ENCODE peak calls at places on chromosomes 12 and 14, in five cellular contexts. One of them, this sample, is unnamed.

GRCh38 chr14:22807432-22808087 is 7.7 kb downstream of the SLC7A7 start:
- DNase-seq in MCF 10A: no peak
- DNase-seq in sigmoid colon: no peak
- DNase-seq in psoas muscle: no peak
- DNase-seq in K562: no peak
- DNase-seq in this sample: no peak

GRCh38 chr12:65660096-65660495 is 164.2 kb upstream of the HMGA2 start:
- DNase-seq in MCF 10A: no peak
- DNase-seq in sigmoid colon: no peak
- DNase-seq in psoas muscle: no peak
- DNase-seq in K562: no peak
- DNase-seq in this sample: no peak

GRCh38 chr12:4270670-4271432 is 2.7 kb upstream of the CCND2 start:
- DNase-seq in MCF 10A: no peak
- DNase-seq in sigmoid colon: peak
- DNase-seq in psoas muscle: peak
- DNase-seq in K562: peak
- DNase-seq in this sample: peak

GRCh38 chr14:64722842-64723447 is 18.7 kb downstream of the PLEKHG3 start:
- DNase-seq in MCF 10A: peak
- DNase-seq in sigmoid colon: peak
- DNase-seq in psoas muscle: no peak
- DNase-seq in K562: no peak
- DNase-seq in this sample: no peak

GRCh38 chr12:27969901-27970390 is 2.6 kb downstream of the PTHLH start:
- DNase-seq in MCF 10A: peak
- DNase-seq in sigmoid colon: peak
- DNase-seq in psoas muscle: peak
- DNase-seq in K562: peak
- DNase-seq in this sample: peak

GRCh38 chr12:103848917-103849491 is 8.0 kb upstream of the NT5DC3 start:
- DNase-seq in MCF 10A: no peak
- DNase-seq in sigmoid colon: peak
- DNase-seq in psoas muscle: no peak
- DNase-seq in K562: no peak
- DNase-seq in this sample: no peak

GRCh38 chr12:24062642-24063245 is 113.3 kb upstream of the SOX5 start:
- DNase-seq in MCF 10A: peak
- DNase-seq in sigmoid colon: no peak
- DNase-seq in psoas muscle: no peak
- DNase-seq in K562: no peak
- DNase-seq in this sample: no peak

GRCh38 chr12:104469523-104469922 is 12.8 kb downstream of the CHST11 start:
- DNase-seq in MCF 10A: no peak
- DNase-seq in sigmoid colon: no peak
- DNase-seq in psoas muscle: no peak
- DNase-seq in K562: no peak
- DNase-seq in this sample: no peak

GRCh38 chr12:109736552-109737108 is 23.0 kb downstream of the FAM222A start:
- DNase-seq in MCF 10A: no peak
- DNase-seq in sigmoid colon: peak
- DNase-seq in psoas muscle: peak
- DNase-seq in K562: peak
- DNase-seq in this sample: peak

GRCh38 chr12:91272456-91273063 is 89.9 kb upstream of the DCN start:
- DNase-seq in MCF 10A: peak
- DNase-seq in sigmoid colon: peak
- DNase-seq in psoas muscle: peak
- DNase-seq in K562: no peak
- DNase-seq in this sample: no peak

GRCh38 chr12:52920937-52921336 is 16.1 kb upstream of the KRT8 start:
- DNase-seq in MCF 10A: no peak
- DNase-seq in sigmoid colon: no peak
- DNase-seq in psoas muscle: no peak
- DNase-seq in K562: no peak
- DNase-seq in this sample: no peak

GRCh38 chr12:42588981-42589464 is 523 bp downstream of the PRICKLE1 start:
- DNase-seq in MCF 10A: peak
- DNase-seq in sigmoid colon: peak
- DNase-seq in psoas muscle: peak
- DNase-seq in K562: peak
- DNase-seq in this sample: peak

GRCh38 chr14:67940894-67941455 is 121.4 kb downstream of the RAD51B start:
- DNase-seq in MCF 10A: peak
- DNase-seq in sigmoid colon: no peak
- DNase-seq in psoas muscle: no peak
- DNase-seq in K562: no peak
- DNase-seq in this sample: no peak

GRCh38 chr12:27534060-27534764 is 10.2 kb downstream of the PPFIBP1 start:
- DNase-seq in MCF 10A: no peak
- DNase-seq in sigmoid colon: no peak
- DNase-seq in psoas muscle: no peak
- DNase-seq in K562: no peak
- DNase-seq in this sample: no peak

GRCh38 chr14:64970776-64971451 is 1.2 kb downstream of the RAB15 start:
- DNase-seq in MCF 10A: no peak
- DNase-seq in sigmoid colon: no peak
- DNase-seq in psoas muscle: no peak
- DNase-seq in K562: no peak
- DNase-seq in this sample: no peak

GRCh38 chr14:49972199-49972671 is 79.4 kb downstream of the ARF6 start:
- DNase-seq in MCF 10A: peak
- DNase-seq in sigmoid colon: no peak
- DNase-seq in psoas muscle: no peak
- DNase-seq in K562: no peak
- DNase-seq in this sample: no peak

DNA sequence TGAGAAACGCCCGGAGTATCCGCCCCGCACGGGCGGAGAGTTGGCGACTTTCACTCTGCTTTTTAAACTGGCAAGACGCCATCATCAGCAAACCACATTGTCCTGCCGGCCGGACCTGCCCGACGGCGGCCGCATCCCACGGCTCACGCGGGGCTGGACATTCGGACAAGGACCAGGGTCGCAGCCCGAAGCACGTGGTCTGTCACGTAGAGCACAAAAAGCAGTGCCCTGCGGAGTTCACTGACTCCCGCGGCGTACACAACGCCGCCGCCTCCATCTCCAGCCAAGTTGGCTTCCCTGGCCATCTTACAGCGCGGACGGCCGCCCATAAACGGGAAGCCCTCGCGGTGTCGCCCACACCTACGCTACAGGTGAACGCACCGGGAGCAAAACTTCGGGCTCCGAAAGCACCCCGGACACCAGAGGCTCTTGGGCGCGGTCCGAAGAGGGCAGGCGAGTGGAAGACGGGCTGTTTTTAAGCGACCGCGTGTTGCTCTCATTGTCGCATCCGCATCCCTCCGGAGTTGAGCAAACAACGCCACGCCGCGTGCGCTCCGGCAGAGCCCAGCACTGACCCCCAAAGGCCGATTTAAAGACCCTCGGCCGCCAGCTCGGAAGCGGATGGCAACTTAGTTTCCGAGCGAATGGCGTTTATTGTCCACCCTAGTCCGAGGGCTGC is 966 bp downstream of the SINHCAF start:
- DNase-seq in MCF 10A: peak
- DNase-seq in sigmoid colon: peak
- DNase-seq in psoas muscle: peak
- DNase-seq in K562: peak
- DNase-seq in this sample: peak
- TF ChIP-seq CTCF in MCF 10A: no peak
- TF ChIP-seq CTCF in sigmoid colon: no peak
- TF ChIP-seq CTCF in psoas muscle: no peak
- TF ChIP-seq CTCF in K562: no peak
- TF ChIP-seq CTCF in this sample: no peak

GRCh38 chr12:126346087-126346486 is 1280.9 kb downstream of the AACS start:
- DNase-seq in MCF 10A: no peak
- DNase-seq in sigmoid colon: no peak
- DNase-seq in psoas muscle: no peak
- DNase-seq in K562: no peak
- DNase-seq in this sample: no peak
- TF ChIP-seq CTCF in MCF 10A: peak
- TF ChIP-seq CTCF in sigmoid colon: no peak
- TF ChIP-seq CTCF in psoas muscle: no peak
- TF ChIP-seq CTCF in K562: no peak
- TF ChIP-seq CTCF in this sample: no peak

DNA sequence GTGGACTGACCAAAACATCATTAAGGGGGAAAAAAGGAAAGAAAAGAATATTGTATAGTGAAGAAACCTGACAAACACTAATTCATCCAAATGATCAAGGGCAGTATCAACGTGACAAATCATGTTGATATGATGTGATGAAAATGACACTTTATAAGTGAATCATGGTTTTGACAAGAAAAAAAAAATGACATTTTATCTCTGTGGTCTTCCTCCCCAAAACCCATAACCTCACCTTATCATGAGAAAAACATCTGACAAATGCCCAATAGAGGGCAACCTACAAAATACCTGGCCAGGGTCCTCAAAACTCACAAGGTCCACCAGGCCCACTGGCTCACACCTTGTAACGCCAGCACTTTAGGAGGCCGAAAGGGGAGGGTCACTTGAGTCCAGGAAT is 13.8 kb downstream of the TMED10 start:
- DNase-seq in MCF 10A: no peak
- DNase-seq in sigmoid colon: no peak
- DNase-seq in psoas muscle: no peak
- DNase-seq in K562: no peak
- DNase-seq in this sample: no peak
- TF ChIP-seq CTCF in MCF 10A: no peak
- TF ChIP-seq CTCF in sigmoid colon: no peak
- TF ChIP-seq CTCF in psoas muscle: no peak
- TF ChIP-seq CTCF in K562: no peak
- TF ChIP-seq CTCF in this sample: no peak

GRCh38 chr12:25971675-25972035 is 13.2 kb downstream of the RASSF8 start:
- DNase-seq in MCF 10A: no peak
- DNase-seq in sigmoid colon: no peak
- DNase-seq in psoas muscle: no peak
- DNase-seq in K562: no peak
- DNase-seq in this sample: no peak
- TF ChIP-seq CTCF in MCF 10A: no peak
- TF ChIP-seq CTCF in sigmoid colon: no peak
- TF ChIP-seq CTCF in psoas muscle: no peak
- TF ChIP-seq CTCF in K562: no peak
- TF ChIP-seq CTCF in this sample: no peak

DNA sequence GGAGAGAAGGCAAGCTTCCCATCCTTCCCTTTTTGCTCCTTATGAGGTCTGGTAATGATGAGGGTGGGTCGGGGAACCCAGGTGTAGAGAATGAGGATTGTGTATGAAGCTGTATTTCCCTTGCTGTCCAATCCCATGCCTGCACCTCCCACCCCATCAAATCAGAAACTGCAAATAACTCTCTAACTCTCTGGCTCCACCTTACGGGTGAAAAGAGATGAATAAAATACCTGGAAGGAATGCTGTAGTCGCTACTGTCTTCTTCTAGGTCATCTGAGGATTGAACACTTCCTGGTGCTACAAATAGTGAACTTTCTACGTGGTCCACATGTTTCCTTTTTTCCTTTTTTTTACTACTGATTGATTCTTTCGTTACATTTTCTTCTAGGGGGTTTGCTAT is 38.9 kb upstream of the DICER1 start:
- DNase-seq in MCF 10A: peak
- DNase-seq in sigmoid colon: no peak
- DNase-seq in psoas muscle: no peak
- DNase-seq in K562: peak
- DNase-seq in this sample: no peak
- TF ChIP-seq CTCF in MCF 10A: peak
- TF ChIP-seq CTCF in sigmoid colon: no peak
- TF ChIP-seq CTCF in psoas muscle: peak
- TF ChIP-seq CTCF in K562: peak
- TF ChIP-seq CTCF in this sample: no peak

GRCh38 chr12:60257063-60257462 is 661.2 kb downstream of the SLC16A7 start:
- DNase-seq in MCF 10A: peak
- DNase-seq in sigmoid colon: no peak
- DNase-seq in psoas muscle: no peak
- DNase-seq in K562: peak
- DNase-seq in this sample: no peak
- TF ChIP-seq CTCF in MCF 10A: peak
- TF ChIP-seq CTCF in sigmoid colon: no peak
- TF ChIP-seq CTCF in psoas muscle: no peak
- TF ChIP-seq CTCF in K562: no peak
- TF ChIP-seq CTCF in this sample: no peak

GRCh38 chr12:93767524-93767863 is 90.3 kb downstream of the CRADD start:
- DNase-seq in MCF 10A: no peak
- DNase-seq in sigmoid colon: no peak
- DNase-seq in psoas muscle: no peak
- DNase-seq in K562: no peak
- DNase-seq in this sample: no peak
- TF ChIP-seq CTCF in MCF 10A: no peak
- TF ChIP-seq CTCF in sigmoid colon: no peak
- TF ChIP-seq CTCF in psoas muscle: no peak
- TF ChIP-seq CTCF in K562: no peak
- TF ChIP-seq CTCF in this sample: no peak

GRCh38 chr12:49111206-49111605 is 559 bp upstream of the LMBR1L start:
- DNase-seq in MCF 10A: no peak
- DNase-seq in sigmoid colon: no peak
- DNase-seq in psoas muscle: no peak
- DNase-seq in K562: no peak
- DNase-seq in this sample: no peak

GRCh38 chr12:49108958-49109404 is 1.7 kb downstream of the LMBR1L start:
- DNase-seq in MCF 10A: peak
- DNase-seq in sigmoid colon: peak
- DNase-seq in psoas muscle: peak
- DNase-seq in K562: peak
- DNase-seq in this sample: no peak

GRCh38 chr12:49110191-49111155 is at the start of gene LMBR1L:
- DNase-seq in MCF 10A: peak
- DNase-seq in sigmoid colon: peak
- DNase-seq in psoas muscle: peak
- DNase-seq in K562: peak
- DNase-seq in this sample: peak

GRCh38 chr12:49105504-49106120 is 5.0 kb downstream of the LMBR1L start:
- DNase-seq in MCF 10A: no peak
- DNase-seq in sigmoid colon: no peak
- DNase-seq in psoas muscle: peak
- DNase-seq in K562: no peak
- DNase-seq in this sample: no peak

DNA sequence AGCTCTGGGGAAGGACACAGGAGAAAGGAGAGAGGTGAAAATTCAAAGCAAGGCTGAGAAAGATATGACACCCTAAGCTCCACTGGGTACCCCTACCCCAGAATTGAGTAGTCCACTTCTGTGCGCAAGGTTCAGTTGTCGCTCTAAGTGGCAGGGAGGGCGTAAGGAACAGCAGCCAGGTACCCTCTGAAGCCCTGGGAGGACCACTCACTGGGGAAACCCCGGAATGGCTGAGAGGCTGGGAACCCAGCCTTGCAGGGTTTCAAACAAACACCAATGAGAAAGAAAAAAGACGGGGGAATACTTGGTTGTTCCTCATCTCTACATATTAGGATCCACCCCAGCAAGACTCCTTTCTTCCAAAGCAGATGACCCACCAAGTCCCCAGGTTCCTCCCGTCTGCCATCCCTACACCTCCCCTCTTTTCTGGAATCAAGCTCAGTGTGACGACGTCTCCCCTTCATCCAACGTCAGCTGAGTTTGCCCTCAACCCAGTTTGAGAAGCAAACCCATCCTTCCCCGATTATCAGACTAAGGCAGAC is 945 bp downstream of the LMBR1L start:
- DNase-seq in MCF 10A: no peak
- DNase-seq in sigmoid colon: no peak
- DNase-seq in psoas muscle: no peak
- DNase-seq in K562: no peak
- DNase-seq in this sample: no peak
- TF ChIP-seq CTCF in MCF 10A: no peak
- TF ChIP-seq CTCF in sigmoid colon: no peak
- TF ChIP-seq CTCF in psoas muscle: no peak
- TF ChIP-seq CTCF in K562: no peak
- TF ChIP-seq CTCF in this sample: no peak

GRCh38 chr12:94753071-94753779 is 102.9 kb upstream of the TMCC3 start:
- DNase-seq in MCF 10A: peak
- DNase-seq in sigmoid colon: no peak
- DNase-seq in psoas muscle: peak
- DNase-seq in K562: no peak
- DNase-seq in this sample: no peak
- TF ChIP-seq CTCF in MCF 10A: no peak
- TF ChIP-seq CTCF in sigmoid colon: no peak
- TF ChIP-seq CTCF in psoas muscle: no peak
- TF ChIP-seq CTCF in K562: no peak
- TF ChIP-seq CTCF in this sample: no peak